ENCODE peak calls at places on chromosome 12, in ten cellular contexts. E is HFF-Myc, R is cardiac muscle cell, T is RPMI7951, W is A549, Y is T-cell, C is esophagus squamous epithelium, O is ureter, U is NCI-H510A, G is GDM1. P is an unnamed sample.
A peak's percentile ranks its signal among the peaks of the same experiment; 100 is the strongest.

GRCh38 chr12:122413516-122414404 is 8.7 kb downstream of the CLIP1 start:
- DNase-seq in E (no peak), R (peak; percentile 18), T (peak; percentile 29), W (no peak), Y (no peak), C (no peak), O (no peak), U (no peak), G (no peak), P (no peak)

GRCh38 chr12:56723889-56724659 is 1.0 kb downstream of the NACA start:
- DNase-seq in E (no peak), R (peak; percentile 86), T (peak; percentile 66), W (no peak), Y (no peak), C (no peak), O (peak; percentile 67), U (no peak), G (no peak), P (peak; percentile 69)

GRCh38 chr12:82832981-82833380 is 146.3 kb downstream of the TMTC2 start:
- DNase-seq in E (no peak), R (no peak), T (no peak), W (no peak), Y (no peak), C (no peak), O (no peak), U (no peak), G (no peak), P (no peak)

GRCh38 chr12:69189378-69189978 is 49.9 kb upstream of the CPSF6 start:
- DNase-seq in E (no peak), R (no peak), T (peak; percentile 11), W (no peak), Y (no peak), C (no peak), O (no peak), U (no peak), G (no peak), P (no peak)

GRCh38 chr12:79454338-79454777 is 236.4 kb downstream of the PAWR start:
- DNase-seq in E (peak; percentile 25), R (peak; percentile 38), T (peak; percentile 40), W (no peak), Y (no peak), C (no peak), O (no peak), U (no peak), G (no peak), P (peak; percentile 68)

GRCh38 chr12:120874547-120875245 is 29.5 kb downstream of the SPPL3 start:
- DNase-seq in E (no peak), R (no peak), T (no peak), W (no peak), Y (no peak), C (no peak), O (no peak), U (no peak), G (no peak), P (no peak)

GRCh38 chr12:92551853-92552397 is 150.9 kb upstream of the PLEKHG7 start:
- DNase-seq in E (no peak), R (no peak), T (peak; percentile 70), W (peak; percentile 26), Y (no peak), C (no peak), O (no peak), U (no peak), G (no peak), P (no peak)

GRCh38 chr12:56206373-56207166 is 15.2 kb downstream of the RNF41 start:
- DNase-seq in E (no peak), R (peak; percentile 64), T (peak; percentile 41), W (peak; percentile 72), Y (no peak), C (no peak), O (no peak), U (peak; percentile 31), G (peak; percentile 4), P (peak; percentile 57)

GRCh38 chr12:19273482-19274330 is 144.2 kb downstream of the PLEKHA5 start:
- DNase-seq in E (peak; percentile 97), R (peak; percentile 98), T (peak; percentile 99), W (peak; percentile 55), Y (peak; percentile 30), C (no peak), O (peak; percentile 82), U (peak; percentile 33), G (no peak), P (peak; percentile 45)

GRCh38 chr12:49014547-49014946 is 4.0 kb downstream of the PRKAG1 start:
- DNase-seq in E (no peak), R (peak; percentile 54), T (peak; percentile 13), W (no peak), Y (no peak), C (no peak), O (no peak), U (no peak), G (no peak), P (no peak)

GRCh38 chr12:65232490-65233077 is 45.9 kb upstream of the MSRB3 start:
- DNase-seq in E (no peak), R (peak; percentile 44), T (peak; percentile 22), W (peak; percentile 13), Y (no peak), C (no peak), O (no peak), U (no peak), G (no peak), P (no peak)

GRCh38 chr12:26939192-26939832 is 1.0 kb downstream of the FGFR1OP2 start:
- DNase-seq in E (no peak), R (no peak), T (no peak), W (no peak), Y (no peak), C (no peak), O (no peak), U (no peak), G (no peak), P (no peak)

GRCh38 chr12:27542628-27543027 is 18.6 kb downstream of the PPFIBP1 start:
- DNase-seq in E (no peak), R (peak; percentile 90), T (peak; percentile 89), W (no peak), Y (no peak), C (no peak), O (no peak), U (no peak), G (no peak), P (no peak)

GRCh38 chr12:107654866-107655265 is 30.7 kb upstream of the PWP1 start:
- DNase-seq in E (no peak), R (no peak), T (no peak), W (no peak), Y (no peak), C (no peak), O (no peak), U (no peak), G (no peak), P (no peak)

GRCh38 chr12:110702081-110702480 is 13.2 kb upstream of the HVCN1 start:
- DNase-seq in E (no peak), R (no peak), T (no peak), W (no peak), Y (no peak), C (no peak), O (no peak), U (no peak), G (no peak), P (no peak)

GRCh38 chr12:118371354-118372282 is 1.1 kb downstream of the TAOK3 start:
- DNase-seq in E (no peak), R (no peak), T (peak; percentile 35), W (peak; percentile 16), Y (no peak), C (no peak), O (peak; percentile 51), U (no peak), G (no peak), P (no peak)